ENCODE peak calls at places on chromosomes 16 and 17, in six cellular contexts. One of them, this sample, is unnamed. For H3K4me1, the result is how much of the 10 kb centered on the place peaks cover.

GRCh38 chr16:48479319-48479718 is 94.1 kb upstream of the SIAH1 start:
- DNase-seq in tibial nerve: no peak
- DNase-seq in breast epithelium: no peak
- DNase-seq in ascending aorta: no peak
- DNase-seq in CD8-positive, alpha-beta memory T cell: no peak
- DNase-seq in A673: no peak
- DNase-seq in this sample: no peak

GRCh38 chr16:85668676-85669424 is 19.9 kb downstream of the GINS2 start:
- DNase-seq in A673: no peak
- DNase-seq in tibial nerve: no peak
- DNase-seq in breast epithelium: peak
- DNase-seq in ascending aorta: no peak
- DNase-seq in CD8-positive, alpha-beta memory T cell: no peak
- DNase-seq in this sample: no peak

GRCh38 chr16:1213231-1213630 is 11.8 kb downstream of the TPSG1 start:
- DNase-seq in tibial nerve: no peak
- DNase-seq in ascending aorta: no peak
- DNase-seq in breast epithelium: no peak
- DNase-seq in CD8-positive, alpha-beta memory T cell: no peak
- DNase-seq in A673: no peak
- DNase-seq in this sample: no peak

GRCh38 chr17:32102697-32103096 is 39.6 kb upstream of the RHOT1 start:
- DNase-seq in tibial nerve: no peak
- DNase-seq in CD8-positive, alpha-beta memory T cell: no peak
- DNase-seq in breast epithelium: no peak
- DNase-seq in ascending aorta: no peak
- DNase-seq in A673: no peak
- DNase-seq in this sample: no peak

GRCh38 chr17:9902116-9902515 is 3.0 kb downstream of the RCVRN start:
- DNase-seq in CD8-positive, alpha-beta memory T cell: no peak
- DNase-seq in ascending aorta: no peak
- DNase-seq in breast epithelium: no peak
- DNase-seq in tibial nerve: no peak
- DNase-seq in A673: no peak
- DNase-seq in this sample: no peak

GRCh38 chr16:47056704-47057630 is 83.5 kb upstream of the DNAJA2 start:
- DNase-seq in A673: no peak
- DNase-seq in breast epithelium: no peak
- DNase-seq in CD8-positive, alpha-beta memory T cell: no peak
- DNase-seq in ascending aorta: no peak
- DNase-seq in tibial nerve: no peak
- DNase-seq in this sample: no peak

GRCh38 chr16:71205482-71206131 is 24.9 kb downstream of the HYDIN start:
- DNase-seq in breast epithelium: no peak
- DNase-seq in A673: no peak
- DNase-seq in CD8-positive, alpha-beta memory T cell: no peak
- DNase-seq in ascending aorta: no peak
- DNase-seq in tibial nerve: no peak
- DNase-seq in this sample: no peak

GRCh38 chr17:39753514-39754160 is 15.9 kb downstream of the GRB7 start:
- DNase-seq in A673: peak
- DNase-seq in breast epithelium: no peak
- DNase-seq in CD8-positive, alpha-beta memory T cell: no peak
- DNase-seq in tibial nerve: no peak
- DNase-seq in ascending aorta: no peak
- DNase-seq in this sample: peak

GRCh38 chr17:72344613-72345012 is 223.8 kb downstream of the SOX9 start:
- DNase-seq in breast epithelium: no peak
- DNase-seq in ascending aorta: no peak
- DNase-seq in tibial nerve: no peak
- DNase-seq in CD8-positive, alpha-beta memory T cell: no peak
- DNase-seq in A673: no peak
- DNase-seq in this sample: no peak

GRCh38 chr17:78993981-78994671 is 14.4 kb upstream of the LGALS3BP start:
- DNase-seq in A673: no peak
- DNase-seq in ascending aorta: peak
- DNase-seq in breast epithelium: peak
- DNase-seq in CD8-positive, alpha-beta memory T cell: no peak
- DNase-seq in tibial nerve: no peak
- DNase-seq in this sample: no peak

GRCh38 chr16:78198299-78198698 is 98.8 kb downstream of the WWOX start:
- DNase-seq in ascending aorta: no peak
- DNase-seq in A673: no peak
- DNase-seq in breast epithelium: no peak
- DNase-seq in tibial nerve: no peak
- DNase-seq in CD8-positive, alpha-beta memory T cell: no peak
- DNase-seq in this sample: no peak

GRCh38 chr17:28169621-28170349 is 127.3 kb downstream of the NLK start:
- DNase-seq in A673: no peak
- DNase-seq in tibial nerve: no peak
- DNase-seq in breast epithelium: no peak
- DNase-seq in CD8-positive, alpha-beta memory T cell: no peak
- DNase-seq in ascending aorta: no peak
- DNase-seq in this sample: no peak

GRCh38 chr16:72043058-72043457 is 11.2 kb upstream of the HP start:
- DNase-seq in CD8-positive, alpha-beta memory T cell: no peak
- DNase-seq in tibial nerve: no peak
- DNase-seq in breast epithelium: no peak
- DNase-seq in ascending aorta: no peak
- DNase-seq in A673: no peak
- DNase-seq in this sample: no peak

GRCh38 chr16:2839650-2840450 is 9.7 kb downstream of the ZG16B start:
- DNase-seq in tibial nerve: no peak
- DNase-seq in breast epithelium: no peak
- DNase-seq in ascending aorta: no peak
- DNase-seq in CD8-positive, alpha-beta memory T cell: no peak
- DNase-seq in A673: no peak
- DNase-seq in this sample: no peak

GRCh38 chr17:78999056-78999768 is 10.4 kb downstream of the CANT1 start:
- DNase-seq in CD8-positive, alpha-beta memory T cell: no peak
- DNase-seq in breast epithelium: peak
- DNase-seq in tibial nerve: no peak
- DNase-seq in ascending aorta: peak
- DNase-seq in A673: no peak
- DNase-seq in this sample: no peak

GRCh38 chr16:81189100-81189664 is 49.3 kb upstream of the BCO1 start:
- DNase-seq in tibial nerve: peak
- DNase-seq in CD8-positive, alpha-beta memory T cell: no peak
- DNase-seq in breast epithelium: peak
- DNase-seq in A673: no peak
- DNase-seq in ascending aorta: peak
- DNase-seq in this sample: no peak

GRCh38 chr16:86387461-86388440 is 122.6 kb upstream of the FOXF1 start:
- DNase-seq in ascending aorta: no peak
- DNase-seq in tibial nerve: no peak
- DNase-seq in breast epithelium: no peak
- DNase-seq in A673: peak
- DNase-seq in CD8-positive, alpha-beta memory T cell: no peak
- DNase-seq in this sample: no peak

GRCh38 chr16:29315046-29315445 is 91.5 kb downstream of the NPIPB11 start:
- DNase-seq in A673: no peak
- DNase-seq in CD8-positive, alpha-beta memory T cell: no peak
- DNase-seq in ascending aorta: no peak
- DNase-seq in breast epithelium: no peak
- DNase-seq in tibial nerve: no peak
- DNase-seq in this sample: no peak

GRCh38 chr16:10827691-10828341 is 9.2 kb upstream of the TVP23A start:
- DNase-seq in ascending aorta: peak
- DNase-seq in tibial nerve: peak
- DNase-seq in CD8-positive, alpha-beta memory T cell: no peak
- DNase-seq in breast epithelium: peak
- DNase-seq in A673: no peak
- DNase-seq in this sample: no peak

DNA sequence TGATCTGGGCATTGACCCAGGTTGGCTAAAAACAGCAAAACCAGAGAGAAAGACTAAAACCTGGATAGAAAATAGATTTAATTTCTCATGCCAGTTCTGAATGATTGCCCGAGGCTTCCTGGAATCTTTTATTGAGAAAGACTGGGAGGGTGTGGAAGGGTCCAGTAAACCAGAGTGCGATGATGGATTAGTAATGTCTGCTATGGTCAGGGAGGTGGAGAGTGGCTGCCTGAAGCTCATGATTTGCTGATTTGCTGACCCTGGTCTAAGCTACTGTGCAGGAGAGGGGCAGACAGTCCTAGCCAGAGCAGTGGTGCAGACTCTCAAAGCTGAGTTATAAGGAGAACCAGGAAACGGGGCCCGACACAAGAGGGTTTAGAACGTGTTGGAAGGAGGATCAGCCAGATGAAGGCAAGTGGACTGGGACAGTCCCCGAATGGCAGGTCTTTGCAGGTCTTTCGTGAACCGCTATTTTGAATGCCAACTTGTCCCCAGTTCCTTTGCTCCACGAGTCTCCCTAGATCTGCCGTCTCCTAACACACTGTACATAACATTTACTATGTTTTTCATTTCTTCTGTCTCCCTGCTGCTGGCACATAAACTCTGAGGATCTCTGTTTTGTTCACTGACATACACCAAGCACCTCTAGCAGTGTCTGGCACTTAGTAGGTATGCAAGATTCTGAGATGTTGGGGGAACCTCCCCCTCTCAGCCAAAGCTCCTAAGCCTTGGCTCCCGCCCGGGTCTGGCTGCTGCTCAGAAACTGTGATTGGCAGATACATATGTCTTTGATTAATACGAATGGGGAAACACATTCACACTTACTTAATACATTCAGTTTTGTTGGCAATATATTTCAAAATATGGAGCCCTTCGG is 237.3 kb upstream of the TNRC6C start:
- DNase-seq in ascending aorta: peak
- DNase-seq in breast epithelium: no peak
- DNase-seq in tibial nerve: no peak
- DNase-seq in CD8-positive, alpha-beta memory T cell: no peak
- DNase-seq in A673: no peak
- DNase-seq in this sample: no peak
- H3K4me1 ChIP-seq in ascending aorta: under half
- H3K4me1 ChIP-seq in breast epithelium: under half
- H3K4me1 ChIP-seq in tibial nerve: under half
- H3K4me1 ChIP-seq in CD8-positive, alpha-beta memory T cell: under half
- H3K4me1 ChIP-seq in A673: under half
- H3K4me1 ChIP-seq in this sample: under half

GRCh38 chr16:89314858-89315257 is 97.4 kb downstream of the ZNF778 start:
- DNase-seq in ascending aorta: no peak
- DNase-seq in A673: no peak
- DNase-seq in breast epithelium: no peak
- DNase-seq in CD8-positive, alpha-beta memory T cell: no peak
- DNase-seq in tibial nerve: no peak
- DNase-seq in this sample: no peak
- H3K4me1 ChIP-seq in ascending aorta: under half
- H3K4me1 ChIP-seq in A673: half or more
- H3K4me1 ChIP-seq in breast epithelium: under half
- H3K4me1 ChIP-seq in CD8-positive, alpha-beta memory T cell: half or more
- H3K4me1 ChIP-seq in tibial nerve: half or more
- H3K4me1 ChIP-seq in this sample: half or more

GRCh38 chr17:64410750-64411490 is 20.3 kb upstream of the PECAM1 start:
- DNase-seq in tibial nerve: no peak
- DNase-seq in breast epithelium: no peak
- DNase-seq in A673: no peak
- DNase-seq in ascending aorta: no peak
- DNase-seq in CD8-positive, alpha-beta memory T cell: no peak
- DNase-seq in this sample: no peak
- H3K4me1 ChIP-seq in tibial nerve: under half
- H3K4me1 ChIP-seq in breast epithelium: under half
- H3K4me1 ChIP-seq in A673: under half
- H3K4me1 ChIP-seq in ascending aorta: under half
- H3K4me1 ChIP-seq in CD8-positive, alpha-beta memory T cell: under half
- H3K4me1 ChIP-seq in this sample: under half

GRCh38 chr16:27636453-27637200 is 86.7 kb downstream of the KATNIP start:
- DNase-seq in ascending aorta: no peak
- DNase-seq in CD8-positive, alpha-beta memory T cell: no peak
- DNase-seq in tibial nerve: no peak
- DNase-seq in A673: no peak
- DNase-seq in breast epithelium: no peak
- DNase-seq in this sample: no peak
- H3K4me1 ChIP-seq in ascending aorta: under half
- H3K4me1 ChIP-seq in CD8-positive, alpha-beta memory T cell: under half
- H3K4me1 ChIP-seq in tibial nerve: under half
- H3K4me1 ChIP-seq in A673: under half
- H3K4me1 ChIP-seq in breast epithelium: under half
- H3K4me1 ChIP-seq in this sample: under half

DNA sequence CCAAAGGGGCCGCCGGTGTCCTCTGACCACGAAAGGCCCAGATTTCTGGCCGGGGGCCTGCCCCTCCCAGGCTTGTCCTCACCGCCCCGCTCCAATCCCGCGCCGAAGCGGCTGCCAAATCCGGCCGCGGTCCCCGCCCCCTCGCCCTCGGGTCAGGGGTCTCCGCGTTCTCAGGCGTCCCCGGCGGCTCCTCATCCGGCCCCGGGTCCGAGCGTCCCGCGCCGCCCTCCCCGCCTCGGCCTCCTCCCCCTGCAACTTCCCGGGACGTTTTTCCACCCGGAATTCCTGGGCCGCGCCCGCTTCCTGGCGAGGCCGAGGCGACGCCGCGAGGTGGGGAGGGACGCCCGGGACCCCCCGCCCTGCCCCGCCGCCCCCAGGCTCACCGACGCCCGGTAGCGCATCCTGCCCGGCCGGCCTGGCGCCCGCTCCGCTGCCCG is 7.2 kb downstream of the MYO1C start:
- DNase-seq in tibial nerve: no peak
- DNase-seq in CD8-positive, alpha-beta memory T cell: no peak
- DNase-seq in ascending aorta: peak
- DNase-seq in breast epithelium: no peak
- DNase-seq in A673: peak
- DNase-seq in this sample: no peak
- H3K4me1 ChIP-seq in tibial nerve: half or more
- H3K4me1 ChIP-seq in CD8-positive, alpha-beta memory T cell: under half
- H3K4me1 ChIP-seq in ascending aorta: under half
- H3K4me1 ChIP-seq in breast epithelium: under half
- H3K4me1 ChIP-seq in A673: under half
- H3K4me1 ChIP-seq in this sample: under half

This sample was measured in CD8-positive, alpha-beta T cell.